ENCODE peak calls at places on chromosomes 16 and 17, in four cellular contexts. J, V, X and A are unnamed samples.

GRCh38 chr16:17468611-17469010 is 2.1 kb downstream of the XYLT1 start:
- DNase-seq in X (no peak), V (no peak), J (no peak), A (no peak)

GRCh38 chr16:727291-727977 is 528 bp downstream of the HAGHL start:
- DNase-seq in J (peak; percentile 39), X (no peak), V (peak; percentile 44), A (no peak)

GRCh38 chr17:63498621-63499195 is 21.8 kb downstream of the ACE start:
- DNase-seq in V (peak; percentile 49), X (no peak), J (no peak), A (peak; percentile 11)

GRCh38 chr17:69577098-69577497 is 162.6 kb downstream of the MAP2K6 start:
- DNase-seq in V (no peak), X (no peak), J (no peak), A (no peak)

GRCh38 chr17:45370949-45371413 is 54.2 kb upstream of the MAP3K14 start:
- DNase-seq in V (peak; percentile 22), J (no peak), X (no peak), A (peak; percentile 31)

GRCh38 chr17:62824290-62825135 is 16.4 kb upstream of the MARCHF10 start:
- DNase-seq in J (no peak), V (peak; percentile 72), X (no peak), A (peak; percentile 92)

GRCh38 chr17:34218757-34219156 is 36.3 kb upstream of the CCL2 start:
- DNase-seq in X (no peak), J (no peak), V (no peak), A (no peak)

GRCh38 chr17:13550291-13550690 is 51.4 kb downstream of the HS3ST3A1 start:
- DNase-seq in X (no peak), J (no peak), V (no peak), A (peak; percentile 42)

GRCh38 chr17:79023886-79024771 is at the start of gene C1QTNF1:
- DNase-seq in V (peak; percentile 72), J (peak; percentile 73), X (no peak), A (peak; percentile 75)

GRCh38 chr17:83148317-83149044 is 69.1 kb downstream of the METRNL start:
- DNase-seq in V (no peak), J (no peak), X (no peak), A (no peak)

GRCh38 chr17:70613681-70614080 is 444.3 kb downstream of the KCNJ2 start:
- DNase-seq in X (no peak), V (no peak), J (no peak), A (no peak)

DNA sequence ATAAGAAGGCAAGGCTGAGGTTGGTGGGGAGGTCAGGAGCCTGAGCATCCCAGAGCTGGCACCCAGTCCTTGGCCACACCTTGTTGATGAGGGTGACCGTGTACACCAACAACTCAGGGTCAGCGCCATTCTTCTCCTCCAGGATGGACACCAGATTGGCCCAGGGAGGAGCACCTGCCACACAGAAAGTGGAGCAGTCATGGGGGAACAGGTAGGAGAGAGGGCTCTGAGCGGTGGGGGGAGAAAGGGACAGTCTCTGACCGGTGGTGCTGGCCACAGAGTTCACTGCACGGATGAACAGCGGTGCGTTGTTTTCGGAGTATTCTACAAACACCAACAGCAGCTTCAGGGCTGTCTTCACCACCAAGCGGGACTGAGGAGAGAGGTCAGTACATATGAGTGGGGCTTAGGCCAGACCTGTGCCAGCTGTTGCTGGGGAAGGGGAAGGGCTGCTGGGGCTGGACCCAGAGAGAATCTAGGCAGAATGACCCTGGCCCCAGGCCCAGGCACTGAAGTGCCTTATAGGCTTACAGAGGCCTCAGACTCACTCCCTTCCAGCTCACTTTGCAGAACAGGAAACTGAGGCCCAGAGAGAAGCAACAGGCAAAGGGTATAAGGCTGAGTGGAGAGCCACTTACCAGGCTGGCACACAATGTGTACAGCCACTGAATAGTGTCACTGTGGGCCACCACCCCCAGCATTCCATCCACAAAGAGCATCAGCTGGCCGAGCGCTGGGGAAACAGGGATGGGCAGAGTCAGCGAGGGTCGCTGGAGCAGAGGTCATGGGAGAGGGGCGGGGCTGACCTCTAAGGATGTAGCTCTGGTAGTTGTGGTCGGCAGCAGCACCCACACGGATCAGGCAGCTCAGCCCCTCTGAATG is 9.6 kb downstream of the FHOD1 start:
- DNase-seq in V (no peak), X (no peak), J (no peak), A (no peak)
- H3K9ac ChIP-seq in V (no peak overlapping the region), X (no peak overlapping the region), J (no peak overlapping the region), A (no peak overlapping the region)

DNA sequence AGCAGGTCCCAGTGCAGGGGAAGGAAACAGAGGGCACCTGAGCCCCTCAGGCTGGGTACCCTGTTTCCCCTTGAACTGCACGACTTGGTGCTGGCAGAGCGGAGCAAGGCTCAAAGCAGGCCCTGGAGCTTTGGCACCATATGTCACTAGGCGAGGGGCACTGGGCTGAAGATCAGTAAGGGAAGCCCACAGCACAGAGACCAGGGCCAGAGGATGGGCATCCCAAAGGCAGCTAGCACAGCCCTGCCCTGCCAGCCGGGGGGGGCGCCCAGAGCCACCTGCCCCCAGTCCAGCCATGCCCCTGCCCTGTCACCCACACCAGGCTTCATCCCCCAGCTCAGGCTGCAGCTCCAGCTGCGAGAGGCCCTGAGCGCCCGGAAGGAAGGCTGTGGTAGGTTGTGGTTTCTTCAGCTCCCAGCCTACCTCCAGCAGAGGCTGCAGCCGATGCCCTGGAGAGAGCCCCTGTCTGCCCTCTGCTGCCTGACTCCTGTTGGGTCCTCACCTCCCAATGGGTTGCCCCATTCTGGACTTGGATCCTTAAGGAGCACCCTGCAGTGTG is 10.9 kb downstream of the NHERF1 start:
- DNase-seq in X (no peak), V (no peak), J (no peak), A (no peak)
- H3K9ac ChIP-seq in X (no peak overlapping the region), V (no peak overlapping the region), J (no peak overlapping the region), A (no peak overlapping the region)

GRCh38 chr17:57553991-57554825 is 190.9 kb downstream of the CCDC182 start:
- DNase-seq in V (no peak), X (no peak), J (no peak), A (no peak)

GRCh38 chr17:57550671-57551315 is 194.3 kb downstream of the CCDC182 start:
- DNase-seq in X (no peak), J (no peak), V (no peak), A (no peak)

GRCh38 chr17:57551321-57552079 is 193.6 kb downstream of the CCDC182 start:
- DNase-seq in J (peak; percentile 32), X (no peak), V (no peak), A (no peak)

GRCh38 chr17:57553525-57553924 is 191.6 kb downstream of the CCDC182 start:
- DNase-seq in X (no peak), J (no peak), V (no peak), A (no peak)

GRCh38 chr17:57552114-57552601 is 192.9 kb downstream of the CCDC182 start:
- DNase-seq in V (no peak), X (no peak), J (no peak), A (no peak)
- H3K9ac ChIP-seq in V (no peak overlapping the region), X (no peak overlapping the region), J (no peak overlapping the region), A (no peak overlapping the region)

DNA sequence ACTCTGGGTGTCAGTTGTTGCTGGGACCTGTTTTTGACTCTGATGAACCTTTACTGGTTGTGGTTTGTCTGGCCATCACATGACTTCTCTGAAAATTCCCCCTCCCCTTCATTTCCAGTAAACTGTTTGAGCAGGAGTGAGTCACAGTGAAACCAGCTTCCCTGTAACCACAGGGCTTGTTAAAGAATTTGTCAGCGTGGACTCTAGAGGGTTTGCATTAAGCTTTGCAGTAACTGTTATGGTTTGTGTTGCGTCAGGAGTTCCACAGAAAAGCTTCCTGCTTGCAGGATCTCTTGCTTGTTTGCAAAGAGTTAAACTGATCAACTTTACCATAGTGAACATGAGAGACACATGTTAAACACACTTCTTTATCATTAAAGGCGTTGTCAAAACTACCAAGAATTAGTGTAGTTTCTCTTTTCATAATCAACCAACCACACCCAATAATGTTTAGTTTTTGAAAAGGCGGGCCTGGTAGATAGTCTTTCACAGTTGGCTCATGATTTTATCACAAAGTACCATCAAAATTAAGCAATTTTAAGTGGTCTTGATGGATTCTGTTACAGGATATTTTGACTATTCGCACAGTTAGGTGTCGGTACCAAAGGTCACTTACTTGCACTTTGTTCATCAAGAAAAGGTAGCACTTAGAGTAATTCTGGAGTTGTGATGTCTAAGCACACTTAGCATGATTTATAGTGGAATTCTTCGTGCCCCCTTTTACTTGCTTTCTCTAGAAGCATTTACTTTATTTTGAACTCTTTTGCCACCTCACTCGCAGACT is 79.3 kb downstream of the VMP1 start:
- DNase-seq in J (peak; percentile 83), X (peak; percentile 98), V (peak; percentile 97), A (peak; percentile 100)
- H3K9ac ChIP-seq in J (no peak overlapping the region), X (peak overlapping the region; percentile 91), V (peak overlapping the region; percentile 89), A (peak overlapping the region; percentile 70)

GRCh38 chr16:12612598-12613101 is 191.0 kb downstream of the CPPED1 start:
- DNase-seq in V (no peak), J (no peak), X (no peak), A (peak; percentile 75)

GRCh38 chr16:12613992-12614661 is 189.6 kb downstream of the CPPED1 start:
- DNase-seq in X (no peak), V (no peak), J (no peak), A (no peak)

GRCh38 chr16:12613131-12613991 is 190.3 kb downstream of the CPPED1 start:
- DNase-seq in J (peak; percentile 28), X (peak; percentile 18), V (no peak), A (peak; percentile 78)

GRCh38 chr16:12617401-12617819 is 186.3 kb downstream of the CPPED1 start:
- DNase-seq in X (no peak), J (no peak), V (no peak), A (no peak)

GRCh38 chr16:12614662-12615278 is 188.9 kb downstream of the CPPED1 start:
- DNase-seq in J (no peak), V (no peak), X (no peak), A (no peak)
- H3K9ac ChIP-seq in J (no peak overlapping the region), V (no peak overlapping the region), X (no peak overlapping the region), A (no peak overlapping the region)

GRCh38 chr16:77723108-77723514 is 797 bp downstream of the NUDT7 start:
- DNase-seq in J (peak; percentile 30), X (peak; percentile 43), V (peak; percentile 33), A (no peak)
- H3K9ac ChIP-seq in J (peak overlapping the region; percentile 95), X (peak overlapping the region; percentile 88), V (peak overlapping the region; percentile 94), A (no peak overlapping the region)

GRCh38 chr16:72073831-72074230 is 10.8 kb downstream of the HPR start:
- DNase-seq in X (no peak), V (no peak), J (no peak), A (no peak)
- H3K9ac ChIP-seq in X (no peak overlapping the region), V (no peak overlapping the region), J (no peak overlapping the region), A (no peak overlapping the region)

DNA sequence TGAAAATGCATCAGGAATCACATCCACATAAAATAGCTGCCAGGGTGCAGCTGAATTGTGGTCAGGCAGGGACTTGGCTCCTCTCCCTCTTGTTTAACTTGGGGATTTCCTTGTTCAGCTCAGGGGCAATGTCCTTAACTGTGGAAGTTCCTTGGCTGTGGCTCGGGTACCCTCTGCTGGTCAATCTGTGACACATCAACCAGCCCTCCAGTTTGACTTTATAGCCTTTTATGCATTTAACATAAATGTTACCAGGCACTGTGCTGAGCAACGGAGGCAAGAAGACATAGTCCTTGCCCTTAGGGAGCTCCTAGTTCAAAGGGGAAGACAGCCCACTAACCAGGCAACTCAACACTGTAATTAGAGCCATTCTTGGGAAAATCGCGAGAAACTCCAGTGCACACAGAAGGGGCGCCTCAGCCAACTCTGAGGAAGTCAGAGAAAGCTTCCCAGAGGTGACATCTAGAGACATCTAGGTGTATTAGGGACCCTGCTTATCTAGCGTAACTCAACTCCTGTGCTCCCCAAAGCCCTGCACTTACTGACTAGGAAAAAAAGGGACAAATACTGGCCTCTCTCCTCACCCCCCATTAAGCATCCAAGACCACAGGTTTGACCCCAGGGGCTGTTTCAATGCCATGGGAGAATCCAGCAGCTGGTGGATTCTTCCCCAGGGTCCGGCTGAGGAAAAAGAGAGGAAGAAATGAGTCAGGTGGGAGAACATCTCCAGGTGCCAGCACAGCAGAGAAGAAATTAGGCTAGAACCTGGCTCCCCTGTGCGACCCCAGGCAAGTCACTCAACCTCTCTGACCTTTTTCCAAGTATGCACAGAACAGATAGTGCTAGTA is 17.3 kb upstream of the EEF2K start:
- DNase-seq in J (peak; percentile 85), V (peak; percentile 94), X (peak; percentile 89), A (peak; percentile 85)
- H3K9ac ChIP-seq in J (peak overlapping the region; percentile 25), V (peak overlapping the region; percentile 79), X (no peak overlapping the region), A (no peak overlapping the region)

GRCh38 chr16:87984868-87985267 is 33.6 kb downstream of the BANP start:
- DNase-seq in J (no peak), X (no peak), V (no peak), A (no peak)
- H3K9ac ChIP-seq in J (no peak overlapping the region), X (no peak overlapping the region), V (no peak overlapping the region), A (no peak overlapping the region)